ENCODE peak calls at places on chromosomes 11 and 22, in five cellular contexts. E is fibroblast of lung, Z is H9, C is SK-N-SH, X is K562. L is an unnamed sample.

GRCh38 chr11:60305906-60306619 is 21.0 kb upstream of the MS4A6E start:
- DNase-seq in E (no peak), X (no peak), Z (no peak), C (no peak), L (no peak)

GRCh38 chr11:22169833-22170232 is 23.1 kb upstream of the ANO5 start:
- DNase-seq in E (peak; percentile 1), C (no peak), X (no peak), Z (no peak), L (no peak)

GRCh38 chr22:44381761-44382454 is 69.2 kb upstream of the SHISAL1 start:
- DNase-seq in C (no peak), X (no peak), Z (no peak), E (no peak), L (no peak)

GRCh38 chr11:78261367-78261766 is 72.6 kb downstream of the USP35 start:
- DNase-seq in X (no peak), Z (no peak), C (no peak), E (no peak), L (no peak)

GRCh38 chr11:30346068-30346688 is 23.3 kb downstream of the ARL14EP start:
- DNase-seq in E (peak; percentile 15), X (peak; percentile 37), Z (no peak), C (peak; percentile 43), L (no peak)

GRCh38 chr22:30408388-30409101 is 11.7 kb downstream of the SEC14L2 start:
- DNase-seq in E (peak; percentile 73), Z (no peak), C (no peak), X (no peak), L (peak; percentile 63)

GRCh38 chr11:57674251-57674650 is 6.3 kb downstream of the ZDHHC5 start:
- DNase-seq in E (no peak), X (no peak), C (no peak), Z (no peak), L (no peak)

GRCh38 chr11:69864930-69865661 is 45.9 kb upstream of the FGF3 start:
- DNase-seq in Z (peak; percentile 27), X (no peak), C (peak; percentile 10), E (no peak), L (no peak)

GRCh38 chr11:31656051-31656450 is 146.5 kb downstream of the ELP4 start:
- DNase-seq in X (no peak), C (no peak), E (peak; percentile 29), Z (no peak), L (peak; percentile 9)

GRCh38 chr22:50599816-50600454 is 658 bp upstream of the MAPK8IP2 start:
- DNase-seq in X (peak; percentile 87), C (peak; percentile 70), E (peak; percentile 33), Z (peak; percentile 68), L (no peak)

GRCh38 chr11:7597620-7598019 is 75.7 kb downstream of the CYB5R2 start:
- DNase-seq in X (no peak), Z (no peak), C (no peak), E (no peak), L (no peak)

GRCh38 chr11:2089536-2090165 is 49.5 kb downstream of the IGF2 start:
- DNase-seq in X (peak; percentile 95), Z (peak; percentile 81), C (peak; percentile 76), E (peak; percentile 21), L (no peak)

GRCh38 chr11:12215192-12215591 is 104.8 kb downstream of the MICAL2 start:
- DNase-seq in E (no peak), X (no peak), Z (no peak), C (no peak), L (no peak)

GRCh38 chr11:86591631-86592030 is 80.8 kb downstream of the ME3 start:
- DNase-seq in C (no peak), X (no peak), Z (no peak), E (peak; percentile 30), L (peak; percentile 13)
- H3K4me2 ChIP-seq in C (peak overlapping the region; percentile 38), X (no peak overlapping the region), Z (no peak overlapping the region), E (no peak overlapping the region), L (peak overlapping the region; percentile 64)

GRCh38 chr11:44613081-44613628 is 47.7 kb downstream of the CD82 start:
- DNase-seq in E (no peak), C (no peak), X (no peak), Z (no peak), L (no peak)
- H3K9ac ChIP-seq in E (no peak overlapping the region), C (no peak overlapping the region), X (no peak overlapping the region), Z (no peak overlapping the region), L (no peak overlapping the region)

GRCh38 chr11:10982695-10983492 is 125.0 kb upstream of the ZBED5 start:
- DNase-seq in C (no peak), E (no peak), Z (no peak), X (no peak), L (no peak)
- H3K4me2 ChIP-seq in C (no peak overlapping the region), E (no peak overlapping the region), Z (no peak overlapping the region), X (no peak overlapping the region), L (no peak overlapping the region)

GRCh38 chr11:129710423-129710822 is 105.2 kb upstream of the TMEM45B start:
- DNase-seq in X (no peak), Z (peak; percentile 18), C (no peak), E (no peak), L (no peak)
- H3K9ac ChIP-seq in X (no peak overlapping the region), Z (no peak overlapping the region), C (no peak overlapping the region), E (no peak overlapping the region), L (no peak overlapping the region)

GRCh38 chr22:45629469-45630089 is 42.1 kb upstream of the ATXN10 start:
- DNase-seq in X (no peak), E (no peak), C (peak; percentile 64), Z (peak; percentile 77), L (no peak)
- H3K4me2 ChIP-seq in X (no peak overlapping the region), E (no peak overlapping the region), C (no peak overlapping the region), Z (peak overlapping the region; percentile 1), L (no peak overlapping the region)

DNA sequence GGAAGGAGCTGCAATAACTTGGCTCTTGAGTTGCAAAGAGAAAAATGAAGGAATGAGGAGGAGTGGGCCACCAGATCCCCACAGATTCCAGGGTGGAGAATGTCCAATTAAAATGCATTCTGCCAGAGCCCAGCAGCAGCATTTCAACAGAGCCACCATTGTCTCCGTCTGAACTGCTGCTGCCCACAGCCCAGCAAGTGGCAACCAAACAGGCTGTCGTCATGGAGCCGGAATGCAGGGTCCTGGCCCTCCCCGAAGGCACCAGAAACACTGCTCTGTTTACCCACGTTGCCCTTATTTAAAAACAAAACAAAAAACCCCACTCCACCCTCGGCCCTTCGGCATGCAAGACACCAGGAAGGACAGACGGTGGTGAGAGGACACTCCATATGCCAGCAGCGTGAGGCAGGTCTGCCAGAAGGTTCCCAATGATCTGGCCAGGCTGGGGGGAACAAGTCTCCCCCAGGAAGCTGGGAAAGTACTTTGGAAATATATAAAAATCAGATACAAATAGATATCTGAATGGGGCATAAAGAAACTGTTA is 32.5 kb downstream of the PLEKHA7 start:
- DNase-seq in Z (peak; percentile 49), X (no peak), C (no peak), E (peak; percentile 85), L (peak; percentile 75)
- H3K9ac ChIP-seq in Z (no peak overlapping the region), X (no peak overlapping the region), C (no peak overlapping the region), E (no peak overlapping the region), L (peak overlapping the region; percentile 47)

DNA sequence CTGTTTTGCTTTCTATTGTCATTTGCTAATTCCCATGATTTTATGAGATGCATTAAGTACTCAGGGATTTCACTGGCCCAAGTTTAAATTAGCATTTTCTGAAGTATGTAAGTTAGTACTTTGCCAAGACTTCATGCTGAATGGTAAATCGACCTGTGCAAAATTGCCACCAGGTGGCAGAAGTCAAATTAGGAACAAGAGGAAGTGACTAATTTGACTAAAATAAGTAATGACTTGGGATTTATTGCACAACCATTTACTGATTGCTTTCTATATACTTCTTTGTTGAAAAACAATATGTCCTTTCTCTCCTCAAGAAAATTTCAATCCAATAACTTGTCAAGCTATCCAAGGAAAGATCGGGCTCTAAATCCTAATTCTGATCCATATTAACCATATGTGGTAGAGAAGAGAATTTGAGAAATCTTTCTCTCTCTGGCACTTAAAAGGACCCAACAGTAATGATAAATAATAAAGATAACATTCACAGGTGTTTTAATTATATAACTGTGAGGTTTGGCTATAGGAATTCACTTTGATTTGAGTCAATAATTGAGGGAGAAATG is 253.7 kb upstream of the CHORDC1 start:
- DNase-seq in X (no peak), E (peak; percentile 54), C (peak; percentile 2), Z (peak; percentile 31), L (peak; percentile 29)
- H3K4me2 ChIP-seq in X (no peak overlapping the region), E (no peak overlapping the region), C (no peak overlapping the region), Z (no peak overlapping the region), L (no peak overlapping the region)

DNA sequence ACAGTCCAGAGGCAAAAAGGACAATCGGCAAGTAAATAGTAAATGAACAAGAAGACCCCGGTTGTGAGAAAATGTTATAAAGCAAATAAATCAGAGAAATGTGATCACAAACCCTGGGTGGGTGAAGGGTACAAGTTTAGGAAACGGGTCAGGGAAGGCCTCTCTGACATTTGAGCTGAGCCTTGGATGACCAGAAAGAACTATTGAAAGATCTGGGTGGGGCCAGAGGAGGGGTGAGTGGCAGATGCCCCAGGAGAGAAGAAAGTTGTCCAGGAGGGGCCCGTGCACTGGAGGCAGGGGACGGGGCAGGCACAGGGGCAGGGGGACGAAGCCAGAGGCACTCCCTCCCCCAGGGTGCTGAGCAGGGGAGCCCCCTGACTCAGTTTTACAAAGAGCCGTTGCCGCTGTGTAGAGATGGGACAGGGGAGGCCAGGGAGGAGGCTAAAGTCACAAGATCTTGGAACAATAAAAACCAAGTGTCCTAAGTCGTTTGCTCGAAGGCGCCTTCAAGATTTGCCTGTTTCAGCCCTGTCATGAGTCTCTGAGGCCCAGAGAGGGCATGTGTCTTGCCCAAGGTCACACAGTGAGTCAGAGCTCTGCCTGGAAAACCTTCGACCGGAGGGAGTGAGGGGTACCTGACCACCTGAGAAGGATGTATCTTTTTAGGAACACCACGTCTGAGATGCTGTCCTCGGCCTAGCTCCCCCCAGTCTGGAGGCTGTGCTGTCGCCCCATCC is 10.8 kb upstream of the PDGFB start:
- DNase-seq in E (no peak), Z (no peak), C (no peak), X (no peak), L (no peak)
- H3K9ac ChIP-seq in E (no peak overlapping the region), Z (no peak overlapping the region), C (peak overlapping the region; percentile 60), X (peak overlapping the region; percentile 30), L (peak overlapping the region; percentile 81)

GRCh38 chr22:37258810-37259472 is 14.9 kb upstream of the RAC2 start:
- DNase-seq in C (no peak), X (no peak), Z (peak; percentile 37), E (no peak), L (no peak)

GRCh38 chr22:37262346-37262745 is 18.3 kb upstream of the RAC2 start:
- DNase-seq in X (no peak), C (no peak), Z (peak; percentile 15), E (no peak), L (no peak)

GRCh38 chr22:37260396-37260795 is 16.3 kb upstream of the RAC2 start:
- DNase-seq in X (no peak), C (no peak), E (no peak), Z (no peak), L (no peak)

GRCh38 chr22:37259540-37260029 is 15.5 kb upstream of the RAC2 start:
- DNase-seq in X (peak; percentile 46), C (peak; percentile 58), E (peak; percentile 61), Z (peak; percentile 73), L (peak; percentile 47)

GRCh38 chr22:37260939-37261338 is 16.9 kb upstream of the RAC2 start:
- DNase-seq in X (peak; percentile 70), C (peak; percentile 84), E (peak; percentile 40), Z (peak; percentile 78), L (peak; percentile 14)
- H3K4me2 ChIP-seq in X (no peak overlapping the region), C (no peak overlapping the region), E (no peak overlapping the region), Z (no peak overlapping the region), L (no peak overlapping the region)

DNA sequence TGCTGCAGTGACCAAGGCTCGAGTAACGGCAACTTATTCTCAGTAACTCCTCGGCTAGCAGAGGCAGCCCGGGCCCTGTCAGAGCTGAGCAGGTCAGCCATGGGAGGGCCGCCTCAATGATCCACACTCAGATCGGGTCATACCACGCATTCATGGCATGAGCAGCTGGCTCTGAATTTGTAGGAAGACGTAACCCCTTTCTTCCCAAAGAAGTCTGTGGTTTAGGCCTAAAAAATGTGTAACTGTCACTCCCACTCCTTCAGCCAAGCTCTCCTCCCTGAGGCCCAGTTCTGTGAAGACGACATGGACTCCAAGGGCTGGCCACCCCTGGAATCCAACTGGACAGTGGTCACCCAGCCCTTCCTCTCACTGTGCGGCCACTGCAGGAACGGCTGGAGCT is 30.0 kb downstream of the PPP2R1B start:
- DNase-seq in E (peak; percentile 90), Z (no peak), C (no peak), X (no peak), L (peak; percentile 87)
- H3K9ac ChIP-seq in E (peak overlapping the region; percentile 76), Z (no peak overlapping the region), C (peak overlapping the region; percentile 79), X (no peak overlapping the region), L (peak overlapping the region; percentile 92)